ENCODE peak calls at places on chromosome 6, in nine cellular contexts. F is heart right ventricle, Z is ascending aorta, A is fibroblast of lung, O is IMR-90, K is A549, H is HepG2, J is esophagus squamous epithelium, C is body of pancreas. N is an unnamed sample. For H3K4me1, the result is how much of the 10 kb centered on the place peaks cover.

GRCh38 chr6:67933278-67933677 is 701.8 kb upstream of the ADGRB3 start:
- DNase-seq in J (no peak), C (no peak), O (no peak), K (peak), A (no peak), Z (no peak), H (no peak), F (no peak), N (peak)

GRCh38 chr6:52955871-52956270 is 39.2 kb downstream of the GSTA4 start:
- DNase-seq in J (no peak), H (no peak), O (no peak), F (no peak), A (no peak), K (no peak), C (no peak), Z (no peak), N (no peak)

GRCh38 chr6:35718911-35719381 is 17.9 kb upstream of the ARMC12 start:
- DNase-seq in K (no peak), F (no peak), Z (no peak), O (no peak), H (no peak), J (no peak), C (no peak), A (peak), N (no peak)

GRCh38 chr6:114142256-114142655 is 171.3 kb upstream of the HDAC2 start:
- DNase-seq in H (no peak), K (no peak), Z (no peak), C (no peak), J (no peak), A (no peak), F (no peak), O (no peak), N (no peak)

GRCh38 chr6:28867078-28867414 is 56.7 kb downstream of the TRIM27 start:
- DNase-seq in Z (no peak), F (no peak), H (no peak), O (peak), K (no peak), J (no peak), A (no peak), C (no peak), N (peak)

GRCh38 chr6:134233180-134233579 is 84.7 kb downstream of the SGK1 start:
- DNase-seq in J (no peak), K (no peak), Z (no peak), H (no peak), C (no peak), A (no peak), O (no peak), F (no peak), N (no peak)

GRCh38 chr6:141562181-141562800 is 570.4 kb upstream of the GJE1 start:
- DNase-seq in A (peak), J (no peak), K (no peak), O (no peak), H (no peak), Z (no peak), C (no peak), F (peak), N (no peak)

GRCh38 chr6:30615219-30615957 is 1.7 kb downstream of the PPP1R10 start:
- DNase-seq in C (peak), A (peak), F (peak), Z (no peak), K (peak), O (peak), J (no peak), H (peak), N (peak)

GRCh38 chr6:130412556-130413290 is 46.9 kb downstream of the TMEM200A start:
- DNase-seq in O (peak), J (no peak), C (no peak), K (no peak), A (peak), H (no peak), F (no peak), Z (no peak), N (no peak)

GRCh38 chr6:154457881-154458284 is 52.6 kb downstream of the CNKSR3 start:
- DNase-seq in J (no peak), C (peak), Z (no peak), K (no peak), O (no peak), F (no peak), A (no peak), H (no peak), N (no peak)

GRCh38 chr6:160739955-160740354 is 37.9 kb downstream of the PLG start:
- DNase-seq in K (no peak), Z (no peak), H (no peak), C (no peak), A (no peak), F (no peak), J (no peak), O (no peak), N (no peak)

GRCh38 chr6:158706369-158706982 is 56.6 kb downstream of the SYTL3 start:
- DNase-seq in Z (no peak), J (no peak), O (peak), H (peak), C (peak), F (peak), K (peak), A (peak), N (peak)

GRCh38 chr6:114058435-114058834 is 87.5 kb upstream of the HDAC2 start:
- DNase-seq in K (no peak), O (no peak), J (no peak), A (no peak), Z (no peak), C (no peak), F (no peak), H (no peak), N (no peak)

GRCh38 chr6:15763827-15764226 is 101.0 kb upstream of the DTNBP1 start:
- DNase-seq in C (peak), Z (no peak), O (peak), H (peak), K (peak), A (peak), J (no peak), F (peak), N (no peak)

GRCh38 chr6:107931894-107932293 is 26.1 kb downstream of the SEC63 start:
- DNase-seq in J (no peak), H (peak), C (no peak), F (no peak), Z (no peak), K (no peak), O (no peak), A (no peak), N (no peak)

GRCh38 chr6:127897437-127897836 is 3.4 kb downstream of the THEMIS start:
- DNase-seq in Z (no peak), C (no peak), F (no peak), O (no peak), H (no peak), K (no peak), A (no peak), J (no peak), N (peak)

GRCh38 chr6:53333439-53334408 is 15.0 kb downstream of the ELOVL5 start:
- DNase-seq in Z (no peak), K (no peak), H (peak), O (no peak), F (no peak), A (no peak), C (no peak), J (no peak), N (no peak)

GRCh38 chr6:125798734-125799510 is 8.2 kb downstream of the NCOA7 start:
- DNase-seq in J (no peak), H (no peak), Z (no peak), K (no peak), A (no peak), C (no peak), F (no peak), O (no peak), N (no peak)

GRCh38 chr6:109076421-109076820 is 18.2 kb downstream of the SESN1 start:
- DNase-seq in F (no peak), C (no peak), A (no peak), K (no peak), Z (no peak), J (no peak), O (no peak), H (no peak), N (no peak)

DNA sequence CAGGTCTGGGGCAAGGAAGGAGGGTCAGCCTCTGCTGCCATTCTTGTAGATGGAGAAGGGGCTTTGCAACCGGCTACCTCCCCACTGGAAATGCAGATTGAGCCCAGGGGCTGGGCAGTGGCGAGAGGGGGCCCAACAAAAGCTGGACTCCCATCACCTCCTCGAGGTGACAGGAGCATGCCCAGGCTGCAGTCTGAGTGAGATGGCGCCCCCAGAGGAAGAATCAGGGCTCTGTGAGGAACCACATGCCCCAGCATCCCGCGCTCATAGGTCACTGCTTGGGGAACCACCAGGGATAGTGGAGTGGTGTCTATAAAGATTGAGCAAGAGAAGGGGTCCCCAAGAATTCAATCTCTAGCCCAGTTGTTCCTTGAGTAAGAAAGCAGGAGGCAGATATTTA is 31.6 kb upstream of the NEDD9 start:
- DNase-seq in A (no peak), Z (no peak), O (no peak), J (no peak), H (no peak), C (no peak), F (no peak), K (no peak), N (no peak)
- TF ChIP-seq CTCF in A (no peak), Z (no peak), O (no peak), J (no peak), H (no peak), C (no peak), F (no peak), K (no peak), N (peak)

GRCh38 chr6:34316442-34317171 is 67.8 kb upstream of the SMIM29 start:
- DNase-seq in J (no peak), A (no peak), C (no peak), O (no peak), F (no peak), K (no peak), Z (no peak), H (no peak), N (no peak)
- H3K4me3 ChIP-seq in J (no peak), A (no peak), C (no peak), O (no peak), F (no peak), K (no peak), Z (no peak), H (no peak), N (no peak)

DNA sequence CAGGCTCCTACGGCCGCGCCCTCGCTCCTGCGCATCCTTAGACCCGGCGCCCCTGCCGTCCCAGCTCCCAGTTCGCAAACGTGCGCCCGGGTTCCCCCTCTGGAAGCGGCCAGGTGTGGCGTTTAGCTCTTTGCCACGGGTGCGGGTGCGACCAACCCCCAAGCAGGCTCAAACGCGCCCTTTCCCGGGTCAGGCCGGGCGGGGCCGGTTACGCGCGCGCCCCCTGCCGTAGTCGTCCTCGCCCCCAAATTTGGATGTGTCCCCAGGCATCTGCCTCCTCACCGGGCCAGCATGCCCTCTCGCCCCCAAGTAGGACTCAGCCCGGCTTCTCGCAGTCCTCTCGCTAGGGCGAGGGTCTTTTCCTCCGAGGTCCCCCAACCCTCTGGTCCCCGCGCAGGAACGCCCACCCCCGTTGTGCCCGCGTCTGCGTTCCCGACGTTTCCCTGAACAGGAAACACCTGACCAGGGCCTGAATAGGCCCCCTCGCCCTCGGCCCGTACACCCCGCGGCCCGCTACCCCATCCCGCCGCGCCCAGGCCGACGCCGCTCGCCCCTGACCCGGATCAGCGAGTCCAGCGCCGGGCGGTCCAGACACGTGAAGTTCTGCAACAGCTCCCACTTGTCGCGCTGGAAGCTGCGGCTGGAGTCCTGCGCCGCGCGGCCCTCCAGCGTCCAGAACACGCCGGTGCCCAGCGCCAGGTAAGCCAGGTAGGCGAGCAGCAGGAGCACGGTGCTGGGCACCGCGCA is 520 bp downstream of the KCNK17 start:
- DNase-seq in F (no peak), J (no peak), Z (no peak), H (no peak), K (no peak), O (no peak), C (peak), A (no peak), N (no peak)
- H3K4me1 ChIP-seq in F (under half), J (under half), Z (under half), H (under half), K (under half), O (under half), C (under half), A (under half), N (under half)

GRCh38 chr6:98516869-98517268 is 317.5 kb upstream of the POU3F2 start:
- DNase-seq in O (no peak), C (no peak), Z (no peak), J (no peak), F (no peak), K (no peak), A (no peak), H (no peak), N (no peak)

GRCh38 chr6:98514073-98514720 is 320.2 kb upstream of the POU3F2 start:
- DNase-seq in J (no peak), K (no peak), O (no peak), F (no peak), C (no peak), H (no peak), Z (no peak), A (no peak), N (peak)
- TF ChIP-seq CTCF in J (no peak), K (no peak), O (no peak), F (no peak), C (no peak), H (no peak), Z (no peak), A (no peak), N (peak)

DNA sequence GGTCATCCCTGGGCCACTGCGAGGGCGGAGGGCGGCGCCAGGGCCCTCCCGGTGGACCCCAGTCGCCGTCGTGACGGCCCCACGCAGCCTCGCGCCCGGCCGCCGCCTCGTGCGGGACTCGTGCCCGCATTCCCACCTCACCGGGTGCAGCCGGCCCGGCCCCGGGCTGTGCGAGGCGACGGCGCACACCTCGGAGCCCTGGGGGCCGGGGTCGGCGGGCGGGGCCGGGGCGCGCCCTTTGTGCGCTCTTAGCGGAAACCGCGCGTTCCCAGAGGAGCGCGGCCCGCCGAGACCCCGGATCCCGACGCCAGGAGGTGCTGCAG is 5.5 kb upstream of the DLL1 start:
- DNase-seq in J (no peak), A (no peak), Z (no peak), H (no peak), C (no peak), F (no peak), K (no peak), O (no peak), N (no peak)
- H3K4me3 ChIP-seq in J (peak), A (no peak), Z (peak), H (no peak), C (no peak), F (peak), K (peak), O (no peak), N (peak)

N was measured in A673.